ENCODE peak calls at places on chromosomes 7 and 10, in ten cellular contexts. One of them, this sample, is unnamed.

GRCh38 chr7:27723086-27723485 is 16.9 kb upstream of the TAX1BP1 start:
- DNase-seq in astrocyte: no peak
- DNase-seq in A549: peak
- DNase-seq in astrocyte of the spinal cord: peak
- DNase-seq in transverse colon: no peak
- DNase-seq in fibroblast of pulmonary artery: peak
- DNase-seq in uterus: no peak
- DNase-seq in esophagus squamous epithelium: no peak
- DNase-seq in kidney epithelial cell: no peak
- DNase-seq in thyroid gland: no peak
- DNase-seq in this sample: no peak

GRCh38 chr10:94006591-94007550 is 13.1 kb downstream of the PLCE1 start:
- DNase-seq in esophagus squamous epithelium: no peak
- DNase-seq in fibroblast of pulmonary artery: peak
- DNase-seq in kidney epithelial cell: no peak
- DNase-seq in astrocyte: peak
- DNase-seq in A549: peak
- DNase-seq in astrocyte of the spinal cord: peak
- DNase-seq in transverse colon: peak
- DNase-seq in uterus: no peak
- DNase-seq in thyroid gland: peak
- DNase-seq in this sample: peak

GRCh38 chr10:128062837-128063563 is 63.2 kb downstream of the MKI67 start:
- DNase-seq in astrocyte: no peak
- DNase-seq in astrocyte of the spinal cord: no peak
- DNase-seq in esophagus squamous epithelium: no peak
- DNase-seq in transverse colon: peak
- DNase-seq in kidney epithelial cell: no peak
- DNase-seq in fibroblast of pulmonary artery: peak
- DNase-seq in thyroid gland: peak
- DNase-seq in A549: no peak
- DNase-seq in uterus: no peak
- DNase-seq in this sample: no peak

GRCh38 chr7:3095046-3095445 is 51.4 kb upstream of the CARD11 start:
- DNase-seq in transverse colon: peak
- DNase-seq in astrocyte of the spinal cord: no peak
- DNase-seq in fibroblast of pulmonary artery: no peak
- DNase-seq in kidney epithelial cell: no peak
- DNase-seq in esophagus squamous epithelium: no peak
- DNase-seq in A549: no peak
- DNase-seq in astrocyte: no peak
- DNase-seq in uterus: no peak
- DNase-seq in thyroid gland: peak
- DNase-seq in this sample: no peak

GRCh38 chr7:134752006-134752760 is 27.3 kb upstream of the CALD1 start:
- DNase-seq in fibroblast of pulmonary artery: peak
- DNase-seq in A549: no peak
- DNase-seq in uterus: no peak
- DNase-seq in astrocyte: peak
- DNase-seq in astrocyte of the spinal cord: peak
- DNase-seq in esophagus squamous epithelium: no peak
- DNase-seq in transverse colon: no peak
- DNase-seq in kidney epithelial cell: no peak
- DNase-seq in thyroid gland: no peak
- DNase-seq in this sample: no peak

GRCh38 chr7:3592438-3593134 is 291.5 kb downstream of the SDK1 start:
- DNase-seq in thyroid gland: no peak
- DNase-seq in astrocyte of the spinal cord: peak
- DNase-seq in esophagus squamous epithelium: no peak
- DNase-seq in astrocyte: no peak
- DNase-seq in kidney epithelial cell: no peak
- DNase-seq in transverse colon: no peak
- DNase-seq in uterus: no peak
- DNase-seq in fibroblast of pulmonary artery: no peak
- DNase-seq in A549: no peak
- DNase-seq in this sample: no peak

GRCh38 chr7:72435366-72435765 is 23.2 kb upstream of the CALN1 start:
- DNase-seq in thyroid gland: no peak
- DNase-seq in transverse colon: no peak
- DNase-seq in esophagus squamous epithelium: no peak
- DNase-seq in astrocyte: no peak
- DNase-seq in kidney epithelial cell: no peak
- DNase-seq in astrocyte of the spinal cord: no peak
- DNase-seq in A549: no peak
- DNase-seq in fibroblast of pulmonary artery: no peak
- DNase-seq in uterus: no peak
- DNase-seq in this sample: no peak

GRCh38 chr7:19984231-19984632 is 210.8 kb upstream of the TMEM196 start:
- DNase-seq in fibroblast of pulmonary artery: no peak
- DNase-seq in astrocyte of the spinal cord: no peak
- DNase-seq in esophagus squamous epithelium: no peak
- DNase-seq in transverse colon: no peak
- DNase-seq in kidney epithelial cell: no peak
- DNase-seq in astrocyte: no peak
- DNase-seq in uterus: no peak
- DNase-seq in A549: no peak
- DNase-seq in thyroid gland: no peak
- DNase-seq in this sample: no peak

GRCh38 chr7:50641442-50642405 is 76.5 kb upstream of the DDC start:
- DNase-seq in fibroblast of pulmonary artery: no peak
- DNase-seq in esophagus squamous epithelium: no peak
- DNase-seq in uterus: no peak
- DNase-seq in transverse colon: no peak
- DNase-seq in A549: no peak
- DNase-seq in kidney epithelial cell: no peak
- DNase-seq in astrocyte of the spinal cord: no peak
- DNase-seq in thyroid gland: no peak
- DNase-seq in astrocyte: no peak
- DNase-seq in this sample: no peak

GRCh38 chr10:515674-516073 is 173.8 kb downstream of the DIP2C start:
- DNase-seq in kidney epithelial cell: no peak
- DNase-seq in astrocyte: no peak
- DNase-seq in astrocyte of the spinal cord: no peak
- DNase-seq in esophagus squamous epithelium: no peak
- DNase-seq in transverse colon: no peak
- DNase-seq in uterus: no peak
- DNase-seq in fibroblast of pulmonary artery: no peak
- DNase-seq in thyroid gland: no peak
- DNase-seq in A549: no peak
- DNase-seq in this sample: no peak

GRCh38 chr7:38020134-38020533 is 99.7 kb downstream of the EPDR1 start:
- DNase-seq in kidney epithelial cell: no peak
- DNase-seq in astrocyte of the spinal cord: peak
- DNase-seq in uterus: no peak
- DNase-seq in fibroblast of pulmonary artery: no peak
- DNase-seq in A549: no peak
- DNase-seq in esophagus squamous epithelium: no peak
- DNase-seq in astrocyte: peak
- DNase-seq in thyroid gland: no peak
- DNase-seq in transverse colon: no peak
- DNase-seq in this sample: no peak

GRCh38 chr7:70506463-70506862 is 625.5 kb upstream of the GALNT17 start:
- DNase-seq in thyroid gland: no peak
- DNase-seq in uterus: no peak
- DNase-seq in transverse colon: no peak
- DNase-seq in astrocyte: no peak
- DNase-seq in astrocyte of the spinal cord: no peak
- DNase-seq in A549: no peak
- DNase-seq in esophagus squamous epithelium: no peak
- DNase-seq in fibroblast of pulmonary artery: no peak
- DNase-seq in kidney epithelial cell: no peak
- DNase-seq in this sample: no peak

GRCh38 chr7:85924062-85924461 is 719.6 kb upstream of the GRM3 start:
- DNase-seq in fibroblast of pulmonary artery: no peak
- DNase-seq in astrocyte of the spinal cord: no peak
- DNase-seq in A549: no peak
- DNase-seq in astrocyte: no peak
- DNase-seq in thyroid gland: no peak
- DNase-seq in transverse colon: no peak
- DNase-seq in kidney epithelial cell: no peak
- DNase-seq in esophagus squamous epithelium: no peak
- DNase-seq in uterus: no peak
- DNase-seq in this sample: no peak

GRCh38 chr7:98329974-98330373 is 48.5 kb downstream of the BRI3 start:
- DNase-seq in transverse colon: no peak
- DNase-seq in astrocyte: peak
- DNase-seq in uterus: no peak
- DNase-seq in fibroblast of pulmonary artery: peak
- DNase-seq in A549: no peak
- DNase-seq in kidney epithelial cell: no peak
- DNase-seq in astrocyte of the spinal cord: peak
- DNase-seq in thyroid gland: no peak
- DNase-seq in esophagus squamous epithelium: no peak
- DNase-seq in this sample: no peak
- TF ChIP-seq CTCF in transverse colon: no peak
- TF ChIP-seq CTCF in astrocyte: no peak
- TF ChIP-seq CTCF in uterus: no peak
- TF ChIP-seq CTCF in fibroblast of pulmonary artery: no peak
- TF ChIP-seq CTCF in A549: no peak
- TF ChIP-seq CTCF in kidney epithelial cell: no peak
- TF ChIP-seq CTCF in astrocyte of the spinal cord: no peak
- TF ChIP-seq CTCF in thyroid gland: no peak
- TF ChIP-seq CTCF in esophagus squamous epithelium: no peak
- TF ChIP-seq CTCF in this sample: no peak

GRCh38 chr10:118522791-118523498 is 72.5 kb downstream of the PRLHR start:
- DNase-seq in kidney epithelial cell: peak
- DNase-seq in transverse colon: no peak
- DNase-seq in A549: no peak
- DNase-seq in astrocyte: peak
- DNase-seq in uterus: no peak
- DNase-seq in astrocyte of the spinal cord: peak
- DNase-seq in fibroblast of pulmonary artery: peak
- DNase-seq in thyroid gland: no peak
- DNase-seq in esophagus squamous epithelium: no peak
- DNase-seq in this sample: no peak

GRCh38 chr10:118513174-118513573 is 82.3 kb downstream of the PRLHR start:
- DNase-seq in uterus: no peak
- DNase-seq in thyroid gland: no peak
- DNase-seq in fibroblast of pulmonary artery: no peak
- DNase-seq in transverse colon: no peak
- DNase-seq in A549: no peak
- DNase-seq in esophagus squamous epithelium: no peak
- DNase-seq in astrocyte: no peak
- DNase-seq in kidney epithelial cell: no peak
- DNase-seq in astrocyte of the spinal cord: no peak
- DNase-seq in this sample: no peak

GRCh38 chr10:118521415-118522117 is 73.9 kb downstream of the PRLHR start:
- DNase-seq in transverse colon: no peak
- DNase-seq in A549: no peak
- DNase-seq in kidney epithelial cell: no peak
- DNase-seq in astrocyte of the spinal cord: no peak
- DNase-seq in fibroblast of pulmonary artery: no peak
- DNase-seq in thyroid gland: no peak
- DNase-seq in uterus: no peak
- DNase-seq in esophagus squamous epithelium: no peak
- DNase-seq in astrocyte: no peak
- DNase-seq in this sample: no peak

GRCh38 chr10:118520116-118520742 is 75.2 kb downstream of the PRLHR start:
- DNase-seq in transverse colon: no peak
- DNase-seq in astrocyte of the spinal cord: no peak
- DNase-seq in kidney epithelial cell: no peak
- DNase-seq in astrocyte: no peak
- DNase-seq in uterus: no peak
- DNase-seq in thyroid gland: no peak
- DNase-seq in A549: no peak
- DNase-seq in esophagus squamous epithelium: no peak
- DNase-seq in fibroblast of pulmonary artery: no peak
- DNase-seq in this sample: no peak

GRCh38 chr10:118518095-118518494 is 77.4 kb downstream of the PRLHR start:
- DNase-seq in transverse colon: no peak
- DNase-seq in thyroid gland: no peak
- DNase-seq in fibroblast of pulmonary artery: no peak
- DNase-seq in uterus: no peak
- DNase-seq in A549: no peak
- DNase-seq in esophagus squamous epithelium: no peak
- DNase-seq in astrocyte: no peak
- DNase-seq in kidney epithelial cell: no peak
- DNase-seq in astrocyte of the spinal cord: no peak
- DNase-seq in this sample: no peak
- H3K4me3 ChIP-seq in transverse colon: no peak
- H3K4me3 ChIP-seq in thyroid gland: no peak
- H3K4me3 ChIP-seq in fibroblast of pulmonary artery: no peak
- H3K4me3 ChIP-seq in uterus: no peak
- H3K4me3 ChIP-seq in A549: no peak
- H3K4me3 ChIP-seq in esophagus squamous epithelium: no peak
- H3K4me3 ChIP-seq in astrocyte: no peak
- H3K4me3 ChIP-seq in kidney epithelial cell: no peak
- H3K4me3 ChIP-seq in astrocyte of the spinal cord: no peak
- H3K4me3 ChIP-seq in this sample: no peak

GRCh38 chr10:87066865-87067264 is 27.8 kb downstream of the GLUD1 start:
- DNase-seq in uterus: no peak
- DNase-seq in astrocyte of the spinal cord: no peak
- DNase-seq in esophagus squamous epithelium: no peak
- DNase-seq in A549: no peak
- DNase-seq in kidney epithelial cell: no peak
- DNase-seq in thyroid gland: no peak
- DNase-seq in transverse colon: no peak
- DNase-seq in fibroblast of pulmonary artery: no peak
- DNase-seq in astrocyte: no peak
- DNase-seq in this sample: no peak
- TF ChIP-seq CTCF in uterus: no peak
- TF ChIP-seq CTCF in astrocyte of the spinal cord: no peak
- TF ChIP-seq CTCF in esophagus squamous epithelium: no peak
- TF ChIP-seq CTCF in A549: no peak
- TF ChIP-seq CTCF in kidney epithelial cell: no peak
- TF ChIP-seq CTCF in thyroid gland: no peak
- TF ChIP-seq CTCF in transverse colon: no peak
- TF ChIP-seq CTCF in fibroblast of pulmonary artery: no peak
- TF ChIP-seq CTCF in astrocyte: no peak
- TF ChIP-seq CTCF in this sample: no peak

GRCh38 chr10:132458071-132458594 is 61.1 kb downstream of the PWWP2B start:
- DNase-seq in thyroid gland: no peak
- DNase-seq in esophagus squamous epithelium: no peak
- DNase-seq in astrocyte of the spinal cord: no peak
- DNase-seq in uterus: no peak
- DNase-seq in fibroblast of pulmonary artery: no peak
- DNase-seq in kidney epithelial cell: no peak
- DNase-seq in A549: no peak
- DNase-seq in astrocyte: no peak
- DNase-seq in transverse colon: no peak
- DNase-seq in this sample: no peak

GRCh38 chr10:132458595-132459251 is 61.7 kb downstream of the PWWP2B start:
- DNase-seq in fibroblast of pulmonary artery: peak
- DNase-seq in thyroid gland: peak
- DNase-seq in astrocyte of the spinal cord: no peak
- DNase-seq in transverse colon: peak
- DNase-seq in astrocyte: no peak
- DNase-seq in esophagus squamous epithelium: no peak
- DNase-seq in kidney epithelial cell: no peak
- DNase-seq in uterus: peak
- DNase-seq in A549: no peak
- DNase-seq in this sample: no peak

GRCh38 chr10:132460071-132460470 is 63.1 kb downstream of the PWWP2B start:
- DNase-seq in thyroid gland: no peak
- DNase-seq in uterus: no peak
- DNase-seq in kidney epithelial cell: no peak
- DNase-seq in astrocyte: no peak
- DNase-seq in esophagus squamous epithelium: no peak
- DNase-seq in transverse colon: no peak
- DNase-seq in A549: no peak
- DNase-seq in astrocyte of the spinal cord: no peak
- DNase-seq in fibroblast of pulmonary artery: no peak
- DNase-seq in this sample: no peak

GRCh38 chr10:132460691-132461090 is 63.7 kb downstream of the PWWP2B start:
- DNase-seq in uterus: no peak
- DNase-seq in fibroblast of pulmonary artery: no peak
- DNase-seq in astrocyte of the spinal cord: no peak
- DNase-seq in kidney epithelial cell: no peak
- DNase-seq in thyroid gland: no peak
- DNase-seq in transverse colon: no peak
- DNase-seq in astrocyte: no peak
- DNase-seq in esophagus squamous epithelium: no peak
- DNase-seq in A549: no peak
- DNase-seq in this sample: no peak

GRCh38 chr10:132459252-132460028 is 62.4 kb downstream of the PWWP2B start:
- DNase-seq in kidney epithelial cell: no peak
- DNase-seq in esophagus squamous epithelium: no peak
- DNase-seq in A549: no peak
- DNase-seq in uterus: peak
- DNase-seq in fibroblast of pulmonary artery: no peak
- DNase-seq in astrocyte: no peak
- DNase-seq in astrocyte of the spinal cord: no peak
- DNase-seq in transverse colon: peak
- DNase-seq in thyroid gland: no peak
- DNase-seq in this sample: no peak
- H3K4me3 ChIP-seq in kidney epithelial cell: no peak
- H3K4me3 ChIP-seq in esophagus squamous epithelium: no peak
- H3K4me3 ChIP-seq in A549: no peak
- H3K4me3 ChIP-seq in uterus: no peak
- H3K4me3 ChIP-seq in fibroblast of pulmonary artery: no peak
- H3K4me3 ChIP-seq in astrocyte: no peak
- H3K4me3 ChIP-seq in astrocyte of the spinal cord: no peak
- H3K4me3 ChIP-seq in transverse colon: no peak
- H3K4me3 ChIP-seq in thyroid gland: no peak
- H3K4me3 ChIP-seq in this sample: no peak

This sample was measured in retinal pigment epithelial cell.